ENCODE peak calls at places on chromosome 17, in four cellular contexts. Q is H9, E is mesendoderm, Z is H1. O is an unnamed sample.
A peak's percentile ranks its signal among the peaks of the same experiment; 100 is the strongest.

GRCh38 chr17:39192901-39193300 is 4.6 kb downstream of the CACNB1 start:
- DNase-seq in Q (no peak), E (no peak), Z (no peak), O (no peak)

GRCh38 chr17:8954339-8954738 is 11.2 kb downstream of the PIK3R5 start:
- DNase-seq in Q (peak; percentile 84), E (peak; percentile 65), Z (no peak), O (peak; percentile 50)

GRCh38 chr17:28725166-28725659 is 820 bp downstream of the TLCD1 start:
- DNase-seq in Q (peak; percentile 68), E (peak; percentile 79), Z (no peak), O (peak; percentile 81)

GRCh38 chr17:28473542-28473941 is at the start of gene SLC13A2:
- DNase-seq in Q (peak; percentile 43), E (no peak), Z (no peak), O (no peak)

GRCh38 chr17:35361027-35361426 is 12.4 kb downstream of the SLFN11 start:
- DNase-seq in Q (no peak), E (no peak), Z (no peak), O (no peak)

GRCh38 chr17:1873418-1873817 is 43.6 kb downstream of the RPA1 start:
- DNase-seq in Q (no peak), E (no peak), Z (no peak), O (no peak)

GRCh38 chr17:5837055-5837491 is 233.1 kb upstream of the WSCD1 start:
- DNase-seq in Q (peak; percentile 22), E (no peak), Z (no peak), O (peak; percentile 41)

GRCh38 chr17:2054262-2054739 is 602 bp upstream of the HIC1 start:
- DNase-seq in Q (peak; percentile 71), E (peak; percentile 42), Z (peak; percentile 74), O (peak; percentile 78)

GRCh38 chr17:8273884-8274444 is 14.5 kb upstream of the RANGRF start:
- DNase-seq in Q (no peak), E (no peak), Z (no peak), O (no peak)

GRCh38 chr17:1977583-1978395 is 47.3 kb downstream of the RTN4RL1 start:
- DNase-seq in Q (peak; percentile 84), E (peak; percentile 83), Z (peak; percentile 81), O (no peak)

GRCh38 chr17:39927928-39928867 is 666 bp downstream of the LRRC3C start:
- DNase-seq in Q (peak; percentile 89), E (peak; percentile 80), Z (peak; percentile 81), O (peak; percentile 27)

GRCh38 chr17:78268191-78268874 is 36.9 kb downstream of the TMEM235 start:
- DNase-seq in Q (peak; percentile 41), E (no peak), Z (peak; percentile 66), O (no peak)

GRCh38 chr17:70054961-70055360 is 20.1 kb upstream of the KCNJ16 start:
- DNase-seq in Q (no peak), E (peak; percentile 62), Z (no peak), O (peak; percentile 79)

GRCh38 chr17:50638851-50639767 is 4.4 kb downstream of the ABCC3 start:
- DNase-seq in Q (peak; percentile 67), E (peak; percentile 93), Z (no peak), O (peak; percentile 81)

GRCh38 chr17:48994548-48995331 is 2.4 kb upstream of the IGF2BP1 start:
- DNase-seq in Q (no peak), E (no peak), Z (no peak), O (no peak)

GRCh38 chr17:48996696-48997102 is 486 bp upstream of the IGF2BP1 start:
- DNase-seq in Q (no peak), E (no peak), Z (no peak), O (no peak)

GRCh38 chr17:48995332-48995870 is 1.8 kb upstream of the IGF2BP1 start:
- DNase-seq in Q (peak; percentile 85), E (peak; percentile 93), Z (peak; percentile 78), O (peak; percentile 34)

GRCh38 chr17:48997103-48997826 is at the start of gene IGF2BP1:
- DNase-seq in Q (peak; percentile 86), E (peak; percentile 94), Z (peak; percentile 82), O (peak; percentile 25)

GRCh38 chr17:48995871-48996695 is 1.1 kb upstream of the IGF2BP1 start:
- DNase-seq in Q (peak; percentile 95), E (peak; percentile 99), Z (peak; percentile 93), O (peak; percentile 37)
- H3K79me2 ChIP-seq in Q (peaks cover 33% of the 10 kb centered on the region), E (peaks cover 38% of the 10 kb centered on the region), Z (peaks cover 43% of the 10 kb centered on the region), O (peaks cover 36% of the 10 kb centered on the region)

DNA sequence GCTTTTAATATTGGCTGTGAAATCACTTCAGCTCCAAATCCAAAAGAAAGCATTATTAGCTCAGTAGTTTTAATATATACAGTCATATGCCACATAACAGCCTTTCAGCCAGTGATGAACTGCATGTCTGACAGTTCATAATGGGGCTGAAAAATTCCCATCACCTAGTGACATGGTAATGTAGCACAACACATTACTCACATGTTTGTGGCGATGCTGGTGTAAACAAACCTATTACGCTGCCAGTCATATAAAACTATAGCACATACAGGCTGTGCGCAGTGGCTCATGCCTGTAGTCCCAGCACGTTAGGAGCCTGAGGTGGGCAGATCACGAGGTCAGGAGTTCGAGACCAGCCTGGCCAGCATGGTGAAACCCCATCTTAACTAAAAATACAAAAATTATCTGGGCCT is 92.2 kb downstream of the TUBD1 start:
- DNase-seq in Q (no peak), E (no peak), Z (no peak), O (peak; percentile 90)
- H2AK5ac ChIP-seq in Q (no peak overlapping the region), E (no peak overlapping the region), Z (no peak overlapping the region), O (no peak overlapping the region)

DNA sequence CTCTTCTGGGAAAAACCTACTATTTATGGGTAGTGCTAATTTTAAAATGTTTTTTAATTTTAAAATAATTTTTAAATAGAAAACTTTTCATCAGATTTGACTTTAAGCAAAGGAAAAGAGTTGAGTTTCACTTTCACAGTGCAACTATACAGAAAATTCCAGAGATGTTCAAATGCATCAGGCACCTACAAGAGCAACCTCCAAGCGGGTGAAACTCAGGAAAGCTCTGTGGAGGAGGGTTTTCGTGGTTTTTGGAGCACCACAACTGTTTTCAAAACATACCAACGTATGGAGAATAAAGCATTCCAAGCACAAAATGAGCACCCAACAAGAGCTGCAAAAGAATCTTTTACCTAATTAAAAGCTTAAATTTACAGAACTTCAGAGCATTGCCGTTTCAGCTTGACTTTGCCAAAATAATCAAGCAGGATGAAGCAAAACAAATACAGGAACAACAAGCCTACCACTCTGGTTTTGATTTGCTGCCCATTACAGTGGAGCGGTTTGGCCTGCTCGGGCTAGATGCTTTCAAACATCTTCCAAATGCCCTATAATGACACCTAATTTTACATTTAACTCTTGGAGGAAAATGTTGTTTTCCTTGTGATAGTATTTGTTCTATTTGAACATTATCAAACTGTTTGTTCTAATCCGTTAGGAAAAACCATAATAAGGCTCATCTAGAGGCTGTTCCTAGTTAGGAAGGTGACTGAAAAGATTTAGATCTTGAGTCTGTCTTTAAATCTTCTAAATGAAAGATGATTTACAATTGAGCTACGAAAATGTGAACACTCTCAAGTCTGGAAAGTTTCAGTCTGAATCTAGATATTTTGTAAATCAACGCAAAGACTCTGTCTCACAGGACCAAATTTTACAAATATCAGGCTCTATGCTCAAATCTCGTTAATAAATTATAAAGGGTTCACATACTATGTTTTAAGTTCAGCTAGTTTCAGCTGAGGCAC is 34.5 kb downstream of the NACA2 start:
- DNase-seq in Q (no peak), E (no peak), Z (no peak), O (no peak)
- H3K4me2 ChIP-seq in Q (no peak overlapping the region), E (no peak overlapping the region), Z (no peak overlapping the region), O (no peak overlapping the region)

GRCh38 chr17:64385187-64386083 is 5.2 kb downstream of the PECAM1 start:
- DNase-seq in Q (no peak), E (peak; percentile 19), Z (no peak), O (peak; percentile 21)
- H3K79me2 ChIP-seq in Q (no peaks in the 10 kb centered on the region), E (no peaks in the 10 kb centered on the region), Z (no peaks in the 10 kb centered on the region), O (no peaks in the 10 kb centered on the region)

GRCh38 chr17:44076716-44077594 is 6.4 kb downstream of the G6PC3 start:
- DNase-seq in Q (peak; percentile 26), E (no peak), Z (no peak), O (no peak)
- H2AK5ac ChIP-seq in Q (no peak overlapping the region), E (no peak overlapping the region), Z (no peak overlapping the region), O (no peak overlapping the region)

DNA sequence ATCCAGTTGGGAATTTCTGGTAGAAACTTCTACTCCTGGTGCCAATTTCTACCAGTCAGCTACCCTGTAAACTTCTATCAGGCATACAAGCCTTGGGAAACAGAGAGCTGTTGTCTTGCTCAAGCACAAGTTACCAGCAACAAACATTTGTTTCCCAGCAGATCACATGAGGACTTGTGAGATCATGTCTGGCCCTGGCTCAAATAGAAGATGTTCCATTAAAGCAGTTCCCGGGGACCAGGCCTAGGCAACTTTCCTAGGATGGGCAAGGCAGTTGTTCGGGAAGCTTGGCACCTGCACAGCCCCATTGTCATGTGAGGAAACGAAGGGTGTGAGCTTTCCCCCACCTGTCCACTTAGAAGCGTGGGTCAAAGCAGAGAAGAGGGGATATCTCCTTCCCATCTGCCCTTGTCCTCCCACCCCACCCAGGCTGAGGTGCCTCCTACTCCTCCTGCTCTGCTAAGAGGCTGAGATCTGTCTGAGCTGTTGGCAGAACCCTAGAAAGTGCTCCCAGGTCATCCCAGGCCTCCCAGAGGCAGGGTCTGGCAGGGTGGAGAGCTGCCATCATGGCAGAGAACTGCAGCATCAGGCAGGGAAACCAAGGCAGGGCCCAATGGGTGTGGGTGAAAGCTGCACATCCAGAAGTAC is 11.2 kb upstream of the SLC47A2 start:
- DNase-seq in Q (no peak), E (no peak), Z (no peak), O (no peak)
- H3K4me2 ChIP-seq in Q (no peak overlapping the region), E (no peak overlapping the region), Z (no peak overlapping the region), O (no peak overlapping the region)

GRCh38 chr17:81868674-81869220 is 2.4 kb downstream of the ARHGDIA start:
- DNase-seq in Q (peak; percentile 78), E (peak; percentile 89), Z (no peak), O (peak; percentile 58)
- H3K79me2 ChIP-seq in Q (no peaks in the 10 kb centered on the region), E (peaks cover 11% of the 10 kb centered on the region), Z (peaks cover 11% of the 10 kb centered on the region), O (peaks cover 23% of the 10 kb centered on the region)

GRCh38 chr17:44922136-44922535 is 6.8 kb upstream of the GFAP start:
- DNase-seq in Q (no peak), E (no peak), Z (no peak), O (no peak)
- H2AK5ac ChIP-seq in Q (no peak overlapping the region), E (no peak overlapping the region), Z (no peak overlapping the region), O (no peak overlapping the region)

GRCh38 chr17:58391302-58391984 is 25.9 kb downstream of the RNF43 start:
- DNase-seq in Q (no peak), E (no peak), Z (no peak), O (no peak)
- H3K4me2 ChIP-seq in Q (no peak overlapping the region), E (no peak overlapping the region), Z (no peak overlapping the region), O (no peak overlapping the region)